ENCODE peak calls at places on chromosomes 13 and 19, in four cellular contexts. One of them, this sample, is unnamed.

GRCh38 chr13:98782654-98783053 is 30.2 kb upstream of the SLC15A1 start:
- DNase-seq in posterior vena cava: no peak
- DNase-seq in SW480: no peak
- DNase-seq in brain microvascular endothelial cell: peak
- DNase-seq in this sample: no peak

GRCh38 chr13:73633817-73634449 is 500.3 kb downstream of the KLF12 start:
- DNase-seq in posterior vena cava: no peak
- DNase-seq in SW480: no peak
- DNase-seq in brain microvascular endothelial cell: no peak
- DNase-seq in this sample: no peak

GRCh38 chr13:105979131-105979530 is 556.3 kb downstream of the EFNB2 start:
- DNase-seq in brain microvascular endothelial cell: no peak
- DNase-seq in SW480: no peak
- DNase-seq in posterior vena cava: no peak
- DNase-seq in this sample: no peak

GRCh38 chr19:45404557-45405434 is at the start of gene PPP1R13L:
- DNase-seq in SW480: peak
- DNase-seq in brain microvascular endothelial cell: peak
- DNase-seq in posterior vena cava: peak
- DNase-seq in this sample: no peak

GRCh38 chr13:41546372-41547252 is 89.3 kb downstream of the RGCC start:
- DNase-seq in SW480: peak
- DNase-seq in posterior vena cava: no peak
- DNase-seq in brain microvascular endothelial cell: peak
- DNase-seq in this sample: no peak

GRCh38 chr13:20505405-20506366 is 20.0 kb downstream of the CRYL1 start:
- DNase-seq in SW480: no peak
- DNase-seq in posterior vena cava: no peak
- DNase-seq in brain microvascular endothelial cell: no peak
- DNase-seq in this sample: no peak

GRCh38 chr19:2494084-2494446 is 18.1 kb downstream of the GADD45B start:
- DNase-seq in SW480: no peak
- DNase-seq in brain microvascular endothelial cell: peak
- DNase-seq in posterior vena cava: peak
- DNase-seq in this sample: no peak

GRCh38 chr19:41951686-41952172 is 7.4 kb downstream of the RABAC1 start:
- DNase-seq in posterior vena cava: peak
- DNase-seq in brain microvascular endothelial cell: peak
- DNase-seq in SW480: peak
- DNase-seq in this sample: peak

GRCh38 chr13:71922191-71922590 is 55.2 kb upstream of the DACH1 start:
- DNase-seq in brain microvascular endothelial cell: peak
- DNase-seq in SW480: peak
- DNase-seq in posterior vena cava: no peak
- DNase-seq in this sample: no peak

GRCh38 chr13:28329395-28330158 is 165.4 kb downstream of the FLT1 start:
- DNase-seq in posterior vena cava: peak
- DNase-seq in SW480: no peak
- DNase-seq in brain microvascular endothelial cell: peak
- DNase-seq in this sample: no peak

GRCh38 chr13:79442221-79442620 is 36.2 kb upstream of the RBM26 start:
- DNase-seq in posterior vena cava: no peak
- DNase-seq in SW480: no peak
- DNase-seq in brain microvascular endothelial cell: no peak
- DNase-seq in this sample: no peak

GRCh38 chr13:91375119-91375729 is 23.2 kb upstream of the GPC5 start:
- DNase-seq in SW480: peak
- DNase-seq in brain microvascular endothelial cell: no peak
- DNase-seq in posterior vena cava: no peak
- DNase-seq in this sample: no peak

GRCh38 chr13:108313382-108313781 is 43.9 kb downstream of the TNFSF13B start:
- DNase-seq in brain microvascular endothelial cell: no peak
- DNase-seq in posterior vena cava: no peak
- DNase-seq in SW480: no peak
- DNase-seq in this sample: no peak

GRCh38 chr19:4350726-4351125 is 7.4 kb downstream of the MPND start:
- DNase-seq in brain microvascular endothelial cell: no peak
- DNase-seq in posterior vena cava: no peak
- DNase-seq in SW480: no peak
- DNase-seq in this sample: no peak

GRCh38 chr19:9308091-9308490 is 1.5 kb downstream of the ZNF699 start:
- DNase-seq in SW480: no peak
- DNase-seq in brain microvascular endothelial cell: no peak
- DNase-seq in posterior vena cava: no peak
- DNase-seq in this sample: no peak

GRCh38 chr19:2722541-2723344 is 1.6 kb upstream of the DIRAS1 start:
- DNase-seq in SW480: peak
- DNase-seq in posterior vena cava: peak
- DNase-seq in brain microvascular endothelial cell: peak
- DNase-seq in this sample: no peak

GRCh38 chr13:23899555-23899954 is 2.3 kb upstream of the C1QTNF9B start:
- DNase-seq in brain microvascular endothelial cell: peak
- DNase-seq in SW480: no peak
- DNase-seq in posterior vena cava: no peak
- DNase-seq in this sample: no peak

GRCh38 chr13:75813323-75813722 is 177.2 kb downstream of the LMO7 start:
- DNase-seq in SW480: no peak
- DNase-seq in brain microvascular endothelial cell: no peak
- DNase-seq in posterior vena cava: peak
- DNase-seq in this sample: no peak

GRCh38 chr19:19489804-19490204 is 25.5 kb downstream of the TSSK6 start:
- DNase-seq in posterior vena cava: no peak
- DNase-seq in brain microvascular endothelial cell: no peak
- DNase-seq in SW480: no peak
- DNase-seq in this sample: no peak

GRCh38 chr19:38743394-38744297 is 628 bp downstream of the CAPN12 start:
- DNase-seq in SW480: no peak
- DNase-seq in brain microvascular endothelial cell: no peak
- DNase-seq in posterior vena cava: peak
- DNase-seq in this sample: no peak

GRCh38 chr19:14944456-14944855 is 3.2 kb downstream of the OR7C2 start:
- DNase-seq in brain microvascular endothelial cell: no peak
- DNase-seq in SW480: no peak
- DNase-seq in posterior vena cava: no peak
- DNase-seq in this sample: no peak

GRCh38 chr13:109773276-109773675 is 13.1 kb downstream of the IRS2 start:
- DNase-seq in brain microvascular endothelial cell: no peak
- DNase-seq in SW480: no peak
- DNase-seq in posterior vena cava: no peak
- DNase-seq in this sample: no peak

GRCh38 chr19:4198467-4199126 is 16.1 kb downstream of the ANKRD24 start:
- DNase-seq in posterior vena cava: no peak
- DNase-seq in brain microvascular endothelial cell: no peak
- DNase-seq in SW480: no peak
- DNase-seq in this sample: no peak

GRCh38 chr19:58153386-58153785 is 2.8 kb upstream of the ZNF329 start:
- DNase-seq in SW480: no peak
- DNase-seq in posterior vena cava: no peak
- DNase-seq in brain microvascular endothelial cell: no peak
- DNase-seq in this sample: no peak

GRCh38 chr13:102697929-102698648 is 3.2 kb upstream of the METTL21C start:
- DNase-seq in brain microvascular endothelial cell: peak
- DNase-seq in SW480: no peak
- DNase-seq in posterior vena cava: no peak
- DNase-seq in this sample: no peak

GRCh38 chr19:44799627-44800257 is 9.2 kb upstream of the BCAM start:
- DNase-seq in SW480: no peak
- DNase-seq in brain microvascular endothelial cell: no peak
- DNase-seq in posterior vena cava: no peak
- DNase-seq in this sample: no peak

GRCh38 chr13:47066261-47066660 is 169.4 kb upstream of the HTR2A start:
- DNase-seq in posterior vena cava: no peak
- DNase-seq in brain microvascular endothelial cell: no peak
- DNase-seq in SW480: no peak
- DNase-seq in this sample: no peak

GRCh38 chr19:23075031-23075733 is 41.6 kb upstream of the ZNF730 start:
- DNase-seq in brain microvascular endothelial cell: peak
- DNase-seq in posterior vena cava: no peak
- DNase-seq in SW480: no peak
- DNase-seq in this sample: no peak

This sample was measured in stimulated activated effector memory CD8-positive, alpha-beta T cell treated with anti-CD3 and anti-CD28 coated beads, Interleukin-12 subunit alpha, Interleukin-12 subunit beta, amount 100 ng/mL, for 72 hours.